ENCODE peak calls at places on chromosomes 11 and 22, in nine cellular contexts. One of them, this sample, is unnamed.

GRCh38 chr11:2933376-2934056 is 4.3 kb upstream of the PHLDA2 start:
- DNase-seq in fibroblast of lung: peak; percentile 82
- DNase-seq in endothelial cell: no peak
- DNase-seq in AG09309: peak; percentile 72
- DNase-seq in NB4: peak; percentile 94
- DNase-seq in lung: peak; percentile 84
- DNase-seq in GM23338: peak; percentile 37
- DNase-seq in fibroblast of mammary gland: peak; percentile 86
- DNase-seq in H9: peak; percentile 89
- DNase-seq in this sample: peak; percentile 62

GRCh38 chr11:123080023-123080422 is 18.1 kb upstream of the HSPA8 start:
- DNase-seq in fibroblast of lung: no peak
- DNase-seq in endothelial cell: no peak
- DNase-seq in AG09309: no peak
- DNase-seq in NB4: no peak
- DNase-seq in lung: no peak
- DNase-seq in GM23338: no peak
- DNase-seq in fibroblast of mammary gland: no peak
- DNase-seq in H9: no peak
- DNase-seq in this sample: no peak

GRCh38 chr11:94473177-94473799 is 20.4 kb downstream of the MRE11 start:
- DNase-seq in fibroblast of lung: no peak
- DNase-seq in endothelial cell: no peak
- DNase-seq in AG09309: no peak
- DNase-seq in NB4: peak; percentile 82
- DNase-seq in lung: no peak
- DNase-seq in GM23338: peak; percentile 53
- DNase-seq in fibroblast of mammary gland: no peak
- DNase-seq in H9: no peak
- DNase-seq in this sample: no peak

GRCh38 chr11:45982656-45983470 is 60.4 kb downstream of the LARGE2 start:
- DNase-seq in fibroblast of lung: peak; percentile 75
- DNase-seq in endothelial cell: peak; percentile 31
- DNase-seq in AG09309: no peak
- DNase-seq in NB4: peak; percentile 57
- DNase-seq in lung: no peak
- DNase-seq in GM23338: peak; percentile 90
- DNase-seq in fibroblast of mammary gland: peak; percentile 87
- DNase-seq in H9: peak; percentile 87
- DNase-seq in this sample: no peak

GRCh38 chr11:76919887-76920746 is 59.4 kb downstream of the ACER3 start:
- DNase-seq in fibroblast of lung: peak; percentile 88
- DNase-seq in endothelial cell: peak; percentile 71
- DNase-seq in AG09309: peak; percentile 70
- DNase-seq in NB4: peak; percentile 85
- DNase-seq in lung: peak; percentile 81
- DNase-seq in GM23338: peak; percentile 95
- DNase-seq in fibroblast of mammary gland: peak; percentile 81
- DNase-seq in H9: peak; percentile 71
- DNase-seq in this sample: peak; percentile 76

GRCh38 chr11:1402355-1402754 is 12.6 kb downstream of the BRSK2 start:
- DNase-seq in fibroblast of lung: no peak
- DNase-seq in endothelial cell: no peak
- DNase-seq in AG09309: no peak
- DNase-seq in NB4: no peak
- DNase-seq in lung: no peak
- DNase-seq in GM23338: no peak
- DNase-seq in fibroblast of mammary gland: no peak
- DNase-seq in H9: no peak
- DNase-seq in this sample: no peak

GRCh38 chr11:43941257-43941879 is 1.1 kb upstream of the C11orf96 start:
- DNase-seq in fibroblast of lung: peak; percentile 72
- DNase-seq in endothelial cell: no peak
- DNase-seq in AG09309: no peak
- DNase-seq in NB4: no peak
- DNase-seq in lung: no peak
- DNase-seq in GM23338: no peak
- DNase-seq in fibroblast of mammary gland: peak; percentile 57
- DNase-seq in H9: no peak
- DNase-seq in this sample: no peak

GRCh38 chr11:73995247-73995646 is 12.6 kb upstream of the UCP2 start:
- DNase-seq in fibroblast of lung: no peak
- DNase-seq in endothelial cell: no peak
- DNase-seq in AG09309: no peak
- DNase-seq in NB4: peak; percentile 60
- DNase-seq in lung: no peak
- DNase-seq in GM23338: no peak
- DNase-seq in fibroblast of mammary gland: no peak
- DNase-seq in H9: no peak
- DNase-seq in this sample: no peak

GRCh38 chr11:68008381-68009337 is 1.5 kb upstream of the ALDH3B1 start:
- DNase-seq in fibroblast of lung: no peak
- DNase-seq in endothelial cell: no peak
- DNase-seq in AG09309: no peak
- DNase-seq in NB4: peak; percentile 73
- DNase-seq in lung: peak; percentile 69
- DNase-seq in GM23338: no peak
- DNase-seq in fibroblast of mammary gland: no peak
- DNase-seq in H9: no peak
- DNase-seq in this sample: peak; percentile 68

GRCh38 chr11:68011046-68011943 is 1.2 kb downstream of the ALDH3B1 start:
- DNase-seq in fibroblast of lung: no peak
- DNase-seq in endothelial cell: no peak
- DNase-seq in AG09309: no peak
- DNase-seq in NB4: peak; percentile 59
- DNase-seq in lung: no peak
- DNase-seq in GM23338: no peak
- DNase-seq in fibroblast of mammary gland: no peak
- DNase-seq in H9: no peak
- DNase-seq in this sample: no peak

GRCh38 chr11:68010058-68011041 is at the start of gene ALDH3B1:
- DNase-seq in fibroblast of lung: peak; percentile 91
- DNase-seq in endothelial cell: no peak
- DNase-seq in AG09309: no peak
- DNase-seq in NB4: peak; percentile 100
- DNase-seq in lung: peak; percentile 97
- DNase-seq in GM23338: peak; percentile 56
- DNase-seq in fibroblast of mammary gland: peak; percentile 84
- DNase-seq in H9: peak; percentile 62
- DNase-seq in this sample: peak; percentile 91

GRCh38 chr11:68007498-68008380 is 2.4 kb upstream of the ALDH3B1 start:
- DNase-seq in fibroblast of lung: no peak
- DNase-seq in endothelial cell: no peak
- DNase-seq in AG09309: no peak
- DNase-seq in NB4: no peak
- DNase-seq in lung: no peak
- DNase-seq in GM23338: no peak
- DNase-seq in fibroblast of mammary gland: no peak
- DNase-seq in H9: no peak
- DNase-seq in this sample: peak; percentile 41

DNA sequence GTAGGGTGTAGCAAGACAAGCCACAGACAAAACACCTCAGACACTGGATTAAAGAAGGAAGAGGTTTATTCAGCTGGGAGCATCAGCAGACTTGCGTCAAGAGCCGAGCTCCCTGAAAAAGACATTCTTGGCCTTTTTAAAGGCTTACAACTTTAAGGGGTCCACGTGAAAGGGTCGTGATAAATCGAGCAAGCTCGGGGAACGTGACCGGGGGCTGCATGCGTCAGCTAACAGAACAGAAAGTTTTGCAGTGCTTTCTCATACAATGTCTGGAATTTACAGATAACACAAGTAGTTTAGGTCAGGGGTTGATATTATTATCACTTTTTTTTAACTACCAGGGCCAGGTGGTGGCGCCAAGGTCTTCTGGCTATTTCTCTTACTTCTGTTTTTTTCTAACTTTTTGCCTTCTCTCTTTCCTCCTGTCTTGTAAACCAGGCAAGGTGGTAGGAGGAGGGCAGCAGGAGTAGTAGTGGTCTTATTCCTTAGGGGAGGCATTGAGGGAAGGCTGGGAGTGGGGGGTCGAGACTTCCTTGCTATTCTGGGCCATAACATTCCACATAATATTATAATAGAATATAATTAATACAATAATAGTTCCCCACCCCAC is 631 bp upstream of the ALDH3B1 start:
- DNase-seq in fibroblast of lung: peak; percentile 62
- DNase-seq in endothelial cell: no peak
- DNase-seq in AG09309: no peak
- DNase-seq in NB4: peak; percentile 84
- DNase-seq in lung: no peak
- DNase-seq in GM23338: peak; percentile 35
- DNase-seq in fibroblast of mammary gland: peak; percentile 59
- DNase-seq in H9: no peak
- DNase-seq in this sample: no peak
- TF ChIP-seq CTCF in fibroblast of lung: peak; percentile 30
- TF ChIP-seq CTCF in endothelial cell: no peak
- TF ChIP-seq CTCF in AG09309: peak; percentile 35
- TF ChIP-seq CTCF in NB4: peak; percentile 40
- TF ChIP-seq CTCF in lung: no peak
- TF ChIP-seq CTCF in GM23338: peak; percentile 54
- TF ChIP-seq CTCF in fibroblast of mammary gland: peak; percentile 39
- TF ChIP-seq CTCF in H9: peak; percentile 27
- TF ChIP-seq CTCF in this sample: no peak

DNA sequence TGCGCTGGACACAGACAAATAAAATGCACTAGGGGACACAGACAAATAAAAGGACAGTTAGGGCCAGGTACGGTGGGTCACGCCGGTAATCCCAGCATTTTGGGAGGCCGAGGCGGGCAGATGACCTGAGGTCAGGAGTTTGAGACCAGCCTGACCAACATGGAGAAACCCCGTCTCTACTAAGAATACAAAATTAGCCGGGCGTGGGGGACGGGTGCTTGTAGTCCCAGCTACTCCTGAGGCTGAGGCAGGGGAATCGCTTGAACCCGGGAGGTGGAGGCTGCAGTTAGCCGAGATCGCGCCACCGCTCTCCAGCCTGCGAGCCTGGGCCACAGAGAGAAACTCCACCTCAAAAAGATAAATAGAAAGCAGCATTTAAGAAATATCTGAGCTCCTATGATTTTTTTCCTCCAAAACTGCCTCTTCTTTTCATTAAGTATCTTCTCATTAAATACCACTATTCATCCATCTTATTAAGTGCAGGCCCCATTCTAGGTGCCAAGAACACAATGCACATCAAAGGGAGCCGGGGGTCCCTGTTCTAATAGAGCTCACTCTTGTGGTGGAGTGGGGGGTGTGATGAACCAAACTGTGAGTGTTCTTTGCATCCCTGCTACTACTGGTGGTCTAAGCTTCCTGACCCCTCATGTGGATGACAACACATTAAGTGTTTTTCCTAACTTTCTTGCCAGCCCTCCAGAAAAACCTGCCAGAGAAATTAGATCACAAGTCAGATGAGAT is 766 bp upstream of the ZNHIT2 start:
- DNase-seq in fibroblast of lung: no peak
- DNase-seq in endothelial cell: no peak
- DNase-seq in AG09309: no peak
- DNase-seq in NB4: no peak
- DNase-seq in lung: no peak
- DNase-seq in GM23338: no peak
- DNase-seq in fibroblast of mammary gland: no peak
- DNase-seq in H9: no peak
- DNase-seq in this sample: no peak
- TF ChIP-seq CTCF in fibroblast of lung: no peak
- TF ChIP-seq CTCF in endothelial cell: peak; percentile 52
- TF ChIP-seq CTCF in AG09309: no peak
- TF ChIP-seq CTCF in NB4: no peak
- TF ChIP-seq CTCF in lung: no peak
- TF ChIP-seq CTCF in GM23338: no peak
- TF ChIP-seq CTCF in fibroblast of mammary gland: no peak
- TF ChIP-seq CTCF in H9: peak; percentile 21
- TF ChIP-seq CTCF in this sample: no peak

GRCh38 chr22:28711341-28711740 is 30.3 kb downstream of the CHEK2 start:
- DNase-seq in fibroblast of lung: no peak
- DNase-seq in endothelial cell: no peak
- DNase-seq in AG09309: no peak
- DNase-seq in NB4: no peak
- DNase-seq in lung: no peak
- DNase-seq in GM23338: no peak
- DNase-seq in fibroblast of mammary gland: no peak
- DNase-seq in H9: no peak
- DNase-seq in this sample: no peak

GRCh38 chr22:28714043-28714442 is 27.6 kb downstream of the CHEK2 start:
- DNase-seq in fibroblast of lung: no peak
- DNase-seq in endothelial cell: no peak
- DNase-seq in AG09309: no peak
- DNase-seq in NB4: no peak
- DNase-seq in lung: no peak
- DNase-seq in GM23338: no peak
- DNase-seq in fibroblast of mammary gland: peak; percentile 36
- DNase-seq in H9: no peak
- DNase-seq in this sample: no peak

GRCh38 chr22:28710112-28710888 is 30.7 kb upstream of the TTC28 start:
- DNase-seq in fibroblast of lung: peak; percentile 93
- DNase-seq in endothelial cell: no peak
- DNase-seq in AG09309: peak; percentile 61
- DNase-seq in NB4: no peak
- DNase-seq in lung: no peak
- DNase-seq in GM23338: no peak
- DNase-seq in fibroblast of mammary gland: peak; percentile 85
- DNase-seq in H9: no peak
- DNase-seq in this sample: no peak

GRCh38 chr22:28710889-28711285 is 30.7 kb downstream of the CHEK2 start:
- DNase-seq in fibroblast of lung: peak; percentile 40
- DNase-seq in endothelial cell: no peak
- DNase-seq in AG09309: no peak
- DNase-seq in NB4: no peak
- DNase-seq in lung: no peak
- DNase-seq in GM23338: no peak
- DNase-seq in fibroblast of mammary gland: peak; percentile 60
- DNase-seq in H9: no peak
- DNase-seq in this sample: no peak

DNA sequence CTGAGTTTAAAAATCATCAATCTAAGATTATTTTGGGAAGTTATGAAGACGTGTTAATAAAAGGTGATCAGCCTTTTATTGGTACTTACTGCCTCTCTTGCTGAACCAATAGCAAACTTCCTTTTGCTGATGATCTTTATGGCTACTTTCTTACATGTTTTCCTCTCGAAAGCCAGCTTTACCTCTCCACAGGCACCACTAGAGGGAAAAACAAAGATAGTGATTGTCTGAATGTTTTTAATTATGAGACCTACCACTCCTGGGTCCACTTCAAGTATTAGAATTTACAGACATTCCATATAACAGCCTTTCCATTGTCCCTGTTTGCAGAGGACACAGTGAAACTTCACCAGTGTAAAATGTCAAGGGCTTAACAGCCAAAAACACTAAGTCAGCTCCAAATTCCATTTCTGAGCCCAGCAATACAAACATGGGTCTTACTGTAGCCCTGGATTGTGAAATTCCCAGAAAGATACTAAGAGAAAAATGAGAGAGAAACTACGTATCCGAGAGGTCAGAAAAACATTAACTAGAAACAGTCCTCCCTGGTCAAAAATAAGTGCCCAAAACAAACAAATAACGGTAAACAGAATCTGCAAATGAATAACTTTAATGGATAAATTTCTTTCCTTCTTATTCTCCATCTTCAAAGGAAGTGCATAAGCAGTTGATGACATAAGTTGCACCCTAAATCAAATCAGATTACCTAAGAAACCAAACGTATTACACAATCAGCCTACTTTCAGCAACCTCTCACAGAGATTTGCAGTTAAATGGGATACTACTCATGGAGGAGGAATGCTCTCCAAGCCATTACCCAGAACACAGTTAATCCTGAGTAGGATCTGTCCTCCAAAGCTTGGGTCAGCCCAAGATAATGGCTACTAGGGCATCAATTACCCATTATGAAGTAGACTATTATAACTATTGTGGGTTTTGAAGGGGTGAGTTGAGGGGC is 29.5 kb downstream of the CHEK2 start:
- DNase-seq in fibroblast of lung: peak; percentile 98
- DNase-seq in endothelial cell: no peak
- DNase-seq in AG09309: peak; percentile 95
- DNase-seq in NB4: peak; percentile 16
- DNase-seq in lung: no peak
- DNase-seq in GM23338: no peak
- DNase-seq in fibroblast of mammary gland: peak; percentile 98
- DNase-seq in H9: no peak
- DNase-seq in this sample: no peak
- TF ChIP-seq CTCF in fibroblast of lung: peak; percentile 29
- TF ChIP-seq CTCF in endothelial cell: no peak
- TF ChIP-seq CTCF in AG09309: peak; percentile 35
- TF ChIP-seq CTCF in NB4: no peak
- TF ChIP-seq CTCF in lung: no peak
- TF ChIP-seq CTCF in GM23338: no peak
- TF ChIP-seq CTCF in fibroblast of mammary gland: peak; percentile 41
- TF ChIP-seq CTCF in H9: no peak
- TF ChIP-seq CTCF in this sample: no peak

DNA sequence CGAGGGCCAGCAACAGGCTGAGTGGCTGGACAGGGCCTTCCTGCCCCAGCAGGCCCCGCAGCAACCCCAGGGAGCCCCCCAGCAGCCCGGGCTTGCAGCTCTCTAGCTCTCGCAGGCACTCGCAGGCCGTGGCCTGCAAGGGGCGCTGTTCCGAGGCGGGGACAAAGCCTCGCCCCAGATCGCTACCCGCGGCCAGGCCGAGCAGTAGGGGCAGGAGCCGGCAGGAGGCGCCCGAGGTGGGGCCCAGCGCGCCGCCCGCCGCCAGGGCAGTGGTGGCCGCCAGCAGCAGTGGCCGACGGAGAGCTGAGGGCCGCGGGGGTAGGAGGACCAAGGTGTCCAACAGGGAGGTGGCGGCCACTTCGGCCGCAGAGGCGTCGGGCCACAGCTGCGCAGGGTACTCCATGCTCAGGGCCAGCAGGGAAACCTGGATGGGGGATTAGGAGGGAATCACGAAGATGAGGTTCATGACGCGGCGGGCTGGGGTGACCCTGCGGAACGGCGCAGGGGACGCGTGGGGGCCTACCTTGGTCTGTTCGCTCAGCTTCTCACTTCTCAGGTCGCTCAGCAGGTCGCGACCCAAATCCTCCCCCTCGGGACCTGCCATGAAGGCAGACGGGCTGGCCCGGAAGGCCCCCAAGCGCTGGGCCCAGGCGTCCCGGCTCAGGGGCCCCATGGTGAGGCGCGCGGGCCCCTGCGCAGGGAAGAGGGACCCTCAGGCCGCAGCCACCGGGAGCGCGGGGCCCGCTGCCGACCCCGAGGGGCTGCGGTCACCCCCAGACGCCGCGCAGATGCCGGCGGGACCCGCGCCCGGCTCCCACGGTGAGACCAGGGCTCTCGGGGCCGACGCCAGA is 632 bp downstream of the AP5B1 start:
- DNase-seq in fibroblast of lung: peak; percentile 74
- DNase-seq in endothelial cell: peak; percentile 86
- DNase-seq in AG09309: no peak
- DNase-seq in NB4: peak; percentile 90
- DNase-seq in lung: peak; percentile 82
- DNase-seq in GM23338: peak; percentile 95
- DNase-seq in fibroblast of mammary gland: peak; percentile 75
- DNase-seq in H9: peak; percentile 91
- DNase-seq in this sample: peak; percentile 86
- TF ChIP-seq CTCF in fibroblast of lung: peak; percentile 70
- TF ChIP-seq CTCF in endothelial cell: peak; percentile 92
- TF ChIP-seq CTCF in AG09309: peak; percentile 86
- TF ChIP-seq CTCF in NB4: peak; percentile 88
- TF ChIP-seq CTCF in lung: peak; percentile 82
- TF ChIP-seq CTCF in GM23338: peak; percentile 96
- TF ChIP-seq CTCF in fibroblast of mammary gland: peak; percentile 70
- TF ChIP-seq CTCF in H9: peak; percentile 100
- TF ChIP-seq CTCF in this sample: peak; percentile 93

This sample was measured in right lobe of liver.